ENCODE peak calls at places on chromosomes 6 and 20, in four cellular contexts. R, U, O and X are unnamed samples.

GRCh38 chr20:50121858-50122271 is 8.9 kb upstream of the UBE2V1 start:
- DNase-seq in R (no peak), U (no peak), O (peak; percentile 79), X (no peak)

GRCh38 chr6:1838604-1839003 is 228.9 kb downstream of the FOXC1 start:
- DNase-seq in R (no peak), U (no peak), O (peak; percentile 20), X (no peak)

GRCh38 chr6:5665173-5665572 is 341.6 kb downstream of the NRN1 start:
- DNase-seq in R (no peak), U (no peak), O (no peak), X (no peak)

GRCh38 chr6:166736606-166737005 is 109.6 kb upstream of the RPS6KA2 start:
- DNase-seq in R (no peak), U (no peak), O (peak; percentile 47), X (no peak)

GRCh38 chr6:146913842-146914562 is 290.2 kb upstream of the STXBP5 start:
- DNase-seq in R (peak; percentile 72), U (no peak), O (peak; percentile 97), X (peak; percentile 58)

GRCh38 chr20:38353298-38353697 is 7.0 kb downstream of the LBP start:
- DNase-seq in R (no peak), U (no peak), O (peak; percentile 46), X (no peak)

GRCh38 chr6:53437557-53438202 is 88.9 kb upstream of the ELOVL5 start:
- DNase-seq in R (peak; percentile 35), U (peak; percentile 27), O (peak; percentile 90), X (peak; percentile 13)

GRCh38 chr20:37886851-37887297 is 16.1 kb upstream of the VSTM2L start:
- DNase-seq in R (peak; percentile 47), U (peak; percentile 9), O (no peak), X (no peak)

GRCh38 chr6:80468398-80468797 is 361.9 kb downstream of the BCKDHB start:
- DNase-seq in R (no peak), U (no peak), O (no peak), X (no peak)

GRCh38 chr6:44727651-44728630 is 340.4 kb downstream of the CDC5L start:
- DNase-seq in R (no peak), U (no peak), O (no peak), X (no peak)

GRCh38 chr6:37311666-37312473 is 41.9 kb upstream of the RNF8 start:
- DNase-seq in R (no peak), U (no peak), O (peak; percentile 57), X (no peak)

GRCh38 chr6:74068945-74069570 is 373.1 kb downstream of the CD109 start:
- DNase-seq in R (no peak), U (no peak), O (peak; percentile 86), X (no peak)

DNA sequence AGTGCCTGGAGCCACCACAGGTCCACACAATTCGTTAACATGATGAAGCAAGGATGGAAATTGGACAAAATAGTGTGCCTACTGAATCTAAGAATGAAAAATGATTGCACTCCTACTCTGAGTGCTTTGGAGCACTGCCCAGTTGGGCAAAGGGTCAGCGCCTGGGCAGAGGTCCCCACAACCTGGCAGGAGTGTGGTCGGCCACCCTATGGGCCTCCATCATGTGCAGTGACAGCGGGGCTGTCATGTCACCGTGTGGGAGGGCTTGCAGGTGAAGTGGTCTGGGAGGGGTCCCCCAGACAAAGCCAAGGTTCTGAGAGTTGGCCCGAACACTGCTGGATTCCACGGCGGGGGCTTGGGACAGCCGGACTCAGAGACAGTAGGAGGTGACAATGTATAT is 36.2 kb upstream of the CD93 start:
- DNase-seq in R (no peak), U (no peak), O (no peak), X (no peak)
- H3K4me1 ChIP-seq in R (peaks cover 3% of the 10 kb centered on the region), U (peaks cover 26% of the 10 kb centered on the region), O (peaks cover 7% of the 10 kb centered on the region), X (no peaks in the 10 kb centered on the region)

GRCh38 chr6:24630861-24631505 is 15.0 kb downstream of the KIAA0319 start:
- DNase-seq in R (no peak), U (no peak), O (no peak), X (no peak)
- H3K27ac ChIP-seq in R (no peak overlapping the region), U (no peak overlapping the region), O (no peak overlapping the region), X (no peak overlapping the region)

GRCh38 chr6:157823523-157824370 is 701 bp downstream of the SNX9 start:
- DNase-seq in R (peak; percentile 75), U (peak; percentile 56), O (peak; percentile 82), X (no peak)

GRCh38 chr6:157823001-157823522 is at the start of gene SNX9:
- DNase-seq in R (peak; percentile 74), U (no peak), O (peak; percentile 93), X (no peak)

GRCh38 chr6:157821342-157822033 is 1.6 kb upstream of the SNX9 start:
- DNase-seq in R (peak; percentile 9), U (no peak), O (peak; percentile 64), X (no peak)

GRCh38 chr6:157825243-157825904 is 2.3 kb downstream of the SNX9 start:
- DNase-seq in R (peak; percentile 3), U (no peak), O (peak; percentile 71), X (no peak)

DNA sequence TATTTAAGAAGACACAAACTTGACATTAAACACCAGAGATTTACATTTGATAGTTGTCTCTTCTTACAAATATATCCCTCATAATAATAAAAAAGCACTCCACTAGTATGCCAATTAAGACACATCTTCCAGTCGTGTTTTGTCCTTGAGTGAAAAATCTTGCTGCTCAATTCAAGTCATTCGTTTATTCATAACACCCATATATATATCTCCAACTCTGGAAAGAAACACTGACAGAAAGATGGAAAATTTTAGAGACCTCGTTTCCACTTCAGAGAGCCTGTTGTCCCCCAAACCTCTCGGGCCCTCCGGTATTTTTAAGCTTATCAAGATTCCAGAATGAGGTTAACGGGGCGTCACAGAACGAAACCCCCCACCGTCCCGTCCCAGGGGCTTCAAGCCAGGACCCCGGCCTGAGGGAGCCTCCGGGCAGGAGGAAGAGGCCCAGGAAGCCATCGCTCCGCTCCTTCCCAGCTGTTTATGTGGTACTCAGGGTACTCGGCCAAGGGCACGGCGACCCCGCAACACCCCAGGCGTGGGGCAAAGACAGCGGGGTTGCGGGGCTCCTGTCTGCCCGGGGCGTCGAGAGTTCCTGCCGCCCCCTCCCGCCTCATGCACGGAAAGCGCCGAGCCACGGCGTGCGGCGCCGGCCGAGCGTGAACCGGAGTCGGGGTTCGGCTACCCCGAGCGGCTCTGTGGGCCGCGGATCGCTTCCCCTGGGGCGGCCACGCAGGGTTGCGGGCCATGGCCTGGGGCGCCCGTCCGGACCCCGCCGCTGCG is 635 bp upstream of the SNX9 start:
- DNase-seq in R (peak; percentile 47), U (no peak), O (peak; percentile 31), X (no peak)
- H3K4me3 ChIP-seq in R (no peak overlapping the region), U (no peak overlapping the region), O (peak overlapping the region; percentile 57), X (peak overlapping the region; percentile 94)

GRCh38 chr6:149470948-149471347 is 13.9 kb downstream of the ZC3H12D start:
- DNase-seq in R (no peak), U (no peak), O (no peak), X (no peak)
- H3K4me1 ChIP-seq in R (no peaks in the 10 kb centered on the region), U (peaks cover 85% of the 10 kb centered on the region), O (no peaks in the 10 kb centered on the region), X (no peaks in the 10 kb centered on the region)